ENCODE peak calls at places on chromosomes 2 and 18, in seven cellular contexts. L, Y, U, C, V, A and B are unnamed samples.

GRCh38 chr2:152558174-152559091 is 158.8 kb downstream of the PRPF40A start:
- DNase-seq in V (no peak), Y (no peak), C (no peak), A (peak; percentile 79), L (peak; percentile 72), U (peak; percentile 84), B (no peak)

GRCh38 chr2:164761737-164762460 is 79.7 kb downstream of the COBLL1 start:
- DNase-seq in L (peak; percentile 16), A (no peak), Y (no peak), V (no peak), C (no peak), U (no peak), B (no peak)

GRCh38 chr2:201158111-201158929 is 24.6 kb upstream of the CASP10 start:
- DNase-seq in L (peak; percentile 86), U (peak; percentile 78), A (peak; percentile 78), C (peak; percentile 77), Y (peak; percentile 56), V (peak; percentile 55), B (no peak)

GRCh38 chr18:62637807-62638687 is 77.3 kb upstream of the PHLPP1 start:
- DNase-seq in C (no peak), L (peak; percentile 64), A (peak; percentile 6), U (peak; percentile 44), V (no peak), Y (peak; percentile 29), B (no peak)

GRCh38 chr2:38740851-38741541 is 10.2 kb downstream of the SRSF7 start:
- DNase-seq in C (no peak), V (peak; percentile 29), L (peak; percentile 72), A (no peak), Y (peak; percentile 54), U (peak; percentile 69), B (no peak)

GRCh38 chr2:200376422-200377142 is 70.1 kb downstream of the SPATS2L start:
- DNase-seq in U (no peak), L (peak; percentile 42), Y (no peak), C (no peak), V (no peak), A (no peak), B (no peak)

GRCh38 chr2:151853070-151853758 is 25.0 kb upstream of the ARL5A start:
- DNase-seq in L (no peak), C (no peak), Y (no peak), V (no peak), A (no peak), U (no peak), B (no peak)

GRCh38 chr2:10559825-10560224 is 111.7 kb upstream of the ODC1 start:
- DNase-seq in U (peak; percentile 30), V (no peak), Y (no peak), L (no peak), C (no peak), A (no peak), B (no peak)

GRCh38 chr2:88038263-88039105 is 17.1 kb downstream of the KRCC1 start:
- DNase-seq in A (peak; percentile 78), C (no peak), V (no peak), L (peak; percentile 93), U (peak; percentile 91), Y (no peak), B (peak; percentile 59)

GRCh38 chr2:223100061-223100511 is 48.1 kb downstream of the KCNE4 start:
- DNase-seq in Y (no peak), A (peak; percentile 72), V (no peak), U (peak; percentile 78), L (no peak), C (no peak), B (no peak)

GRCh38 chr2:142980246-142981068 is 103.0 kb downstream of the KYNU start:
- DNase-seq in Y (no peak), V (no peak), L (peak; percentile 77), A (peak; percentile 43), C (no peak), U (peak; percentile 60), B (no peak)

GRCh38 chr18:13612111-13612997 is 114.0 kb downstream of the FAM210A start:
- DNase-seq in Y (peak; percentile 78), U (peak; percentile 21), A (no peak), L (no peak), V (no peak), C (peak; percentile 94), B (no peak)

GRCh38 chr2:215657844-215658243 is 222.0 kb upstream of the FN1 start:
- DNase-seq in L (peak; percentile 87), U (peak; percentile 97), C (no peak), A (peak; percentile 97), V (no peak), Y (no peak), B (peak; percentile 51)

GRCh38 chr2:2698182-2699116 is 367.4 kb upstream of the MYT1L start:
- DNase-seq in A (no peak), U (peak; percentile 9), Y (no peak), V (no peak), L (peak; percentile 34), C (no peak), B (no peak)

GRCh38 chr18:26480897-26481795 is 67.2 kb downstream of the KCTD1 start:
- DNase-seq in L (peak; percentile 98), C (no peak), A (peak; percentile 71), V (no peak), U (peak; percentile 94), Y (no peak), B (peak; percentile 69)

GRCh38 chr2:49619804-49620203 is 465.5 kb upstream of the FSHR start:
- DNase-seq in L (no peak), C (no peak), Y (no peak), U (no peak), V (no peak), A (no peak), B (no peak)

GRCh38 chr2:150358468-150358807 is 129.0 kb downstream of the RND3 start:
- DNase-seq in V (no peak), U (no peak), A (no peak), C (no peak), Y (no peak), L (no peak), B (no peak)

GRCh38 chr2:205177505-205177904 is 504.8 kb upstream of the NRP2 start:
- DNase-seq in U (peak; percentile 14), A (no peak), Y (no peak), V (no peak), C (no peak), L (no peak), B (no peak)

GRCh38 chr18:49819768-49820662 is 6.7 kb upstream of the ACAA2 start:
- DNase-seq in C (no peak), A (no peak), U (no peak), V (no peak), Y (peak; percentile 75), L (no peak), B (no peak)

GRCh38 chr2:146917430-146918037 is 927.3 kb upstream of the ACVR2A start:
- DNase-seq in U (peak; percentile 22), V (no peak), L (no peak), A (no peak), Y (no peak), C (no peak), B (no peak)

GRCh38 chr2:64876137-64876647 is 113.0 kb upstream of the SLC1A4 start:
- DNase-seq in Y (no peak), A (peak; percentile 50), U (peak; percentile 93), L (peak; percentile 86), C (no peak), V (peak; percentile 76), B (peak; percentile 78)

GRCh38 chr2:122112633-122113032 is 357.2 kb downstream of the TSN start:
- DNase-seq in Y (no peak), C (no peak), L (no peak), U (no peak), V (no peak), A (no peak), B (no peak)

GRCh38 chr2:42967959-42968674 is 175.7 kb upstream of the HAAO start:
- DNase-seq in L (no peak), Y (no peak), U (peak; percentile 97), C (no peak), A (peak; percentile 73), V (no peak), B (no peak)

GRCh38 chr2:235541838-235542549 is 48.2 kb downstream of the AGAP1 start:
- DNase-seq in U (no peak), C (no peak), Y (no peak), A (no peak), V (no peak), L (no peak), B (no peak)

GRCh38 chr2:16336916-16337315 is 328.7 kb downstream of the CYRIA start:
- DNase-seq in Y (no peak), L (no peak), V (no peak), A (no peak), U (no peak), C (no peak), B (no peak)
- H3K27ac ChIP-seq in Y (no peak overlapping the region), L (no peak overlapping the region), V (no peak overlapping the region), A (no peak overlapping the region), U (no peak overlapping the region), C (no peak overlapping the region), B (no peak overlapping the region)

GRCh38 chr2:74583504-74583903 is 29.0 kb downstream of the DOK1 start:
- DNase-seq in U (peak; percentile 82), Y (no peak), L (peak; percentile 55), A (peak; percentile 53), C (no peak), V (peak; percentile 27), B (no peak)
- H3K27ac ChIP-seq in U (peak overlapping the region; percentile 81), Y (no peak overlapping the region), L (no peak overlapping the region), A (peak overlapping the region; percentile 15), C (no peak overlapping the region), V (peak overlapping the region; percentile 63), B (no peak overlapping the region)

GRCh38 chr18:63752661-63753060 is 22.6 kb upstream of the SERPINB7 start:
- DNase-seq in Y (no peak), C (no peak), A (no peak), L (no peak), U (no peak), V (no peak), B (no peak)
- H3K27ac ChIP-seq in Y (no peak overlapping the region), C (no peak overlapping the region), A (no peak overlapping the region), L (no peak overlapping the region), U (no peak overlapping the region), V (no peak overlapping the region), B (no peak overlapping the region)

GRCh38 chr2:238449241-238449640 is 22.5 kb downstream of the ASB1 start:
- DNase-seq in C (no peak), L (no peak), U (no peak), A (no peak), V (no peak), Y (no peak), B (no peak)
- H3K27ac ChIP-seq in C (no peak overlapping the region), L (no peak overlapping the region), U (peak overlapping the region; percentile 46), A (no peak overlapping the region), V (no peak overlapping the region), Y (no peak overlapping the region), B (peak overlapping the region; percentile 17)